ENCODE peak calls at places on chromosomes 12 and 14, in four cellular contexts. One of them, this sample, is unnamed.

GRCh38 chr12:69438539-69438938 is 31.6 kb upstream of the FRS2 start:
- DNase-seq in GM12878: no peak
- DNase-seq in K562: no peak
- DNase-seq in HepG2: no peak
- DNase-seq in this sample: no peak

GRCh38 chr14:61512508-61512907 is 182.8 kb upstream of the HIF1A start:
- DNase-seq in K562: no peak
- DNase-seq in HepG2: no peak
- DNase-seq in GM12878: no peak
- DNase-seq in this sample: no peak

GRCh38 chr12:107761502-107761904 is 566 bp upstream of the PRDM4 start:
- DNase-seq in GM12878: no peak
- DNase-seq in HepG2: no peak
- DNase-seq in K562: no peak
- DNase-seq in this sample: no peak

GRCh38 chr14:91854327-91854934 is 12.9 kb downstream of the TC2N start:
- DNase-seq in K562: no peak
- DNase-seq in HepG2: no peak
- DNase-seq in GM12878: no peak
- DNase-seq in this sample: no peak

GRCh38 chr14:88592016-88592415 is 29.2 kb downstream of the ZC3H14 start:
- DNase-seq in GM12878: no peak
- DNase-seq in HepG2: no peak
- DNase-seq in K562: no peak
- DNase-seq in this sample: no peak

GRCh38 chr12:122162976-122163375 is 11.0 kb downstream of the IL31 start:
- DNase-seq in HepG2: no peak
- DNase-seq in GM12878: no peak
- DNase-seq in K562: no peak
- DNase-seq in this sample: no peak

GRCh38 chr12:6230321-6231110 is 30.3 kb downstream of the CD9 start:
- DNase-seq in K562: no peak
- DNase-seq in GM12878: peak
- DNase-seq in HepG2: peak
- DNase-seq in this sample: no peak

GRCh38 chr12:104154806-104155205 is 16.8 kb upstream of the NFYB start:
- DNase-seq in HepG2: no peak
- DNase-seq in GM12878: no peak
- DNase-seq in K562: no peak
- DNase-seq in this sample: no peak

GRCh38 chr12:51217133-51217967 is 512 bp downstream of the POU6F1 start:
- DNase-seq in GM12878: no peak
- DNase-seq in K562: peak
- DNase-seq in HepG2: no peak
- DNase-seq in this sample: peak

GRCh38 chr14:22303589-22304195 is 285.3 kb downstream of the DAD1 start:
- DNase-seq in K562: peak
- DNase-seq in GM12878: no peak
- DNase-seq in HepG2: no peak
- DNase-seq in this sample: no peak

GRCh38 chr14:97426776-97427175 is 629.6 kb downstream of the VRK1 start:
- DNase-seq in GM12878: no peak
- DNase-seq in K562: no peak
- DNase-seq in HepG2: no peak
- DNase-seq in this sample: no peak

GRCh38 chr12:95739561-95740313 is 50.8 kb downstream of the NTN4 start:
- DNase-seq in HepG2: no peak
- DNase-seq in GM12878: no peak
- DNase-seq in K562: no peak
- DNase-seq in this sample: no peak

GRCh38 chr12:50425859-50426258 is 25.2 kb downstream of the LARP4 start:
- DNase-seq in HepG2: no peak
- DNase-seq in GM12878: no peak
- DNase-seq in K562: no peak
- DNase-seq in this sample: peak

GRCh38 chr12:92942905-92943304 is 13.8 kb upstream of the EEA1 start:
- DNase-seq in HepG2: no peak
- DNase-seq in K562: no peak
- DNase-seq in GM12878: no peak
- DNase-seq in this sample: no peak

GRCh38 chr12:132761032-132761910 is at the start of gene ANKLE2:
- DNase-seq in HepG2: peak
- DNase-seq in K562: peak
- DNase-seq in GM12878: no peak
- DNase-seq in this sample: peak

GRCh38 chr12:51023625-51024395 is 2.4 kb downstream of the SLC11A2 start:
- DNase-seq in GM12878: no peak
- DNase-seq in HepG2: peak
- DNase-seq in K562: no peak
- DNase-seq in this sample: no peak

GRCh38 chr12:115710104-115710564 is 567.4 kb downstream of the MED13L start:
- DNase-seq in K562: no peak
- DNase-seq in GM12878: no peak
- DNase-seq in HepG2: no peak
- DNase-seq in this sample: no peak

GRCh38 chr12:114665411-114666181 is 18.4 kb downstream of the TBX3 start:
- DNase-seq in GM12878: no peak
- DNase-seq in K562: no peak
- DNase-seq in HepG2: no peak
- DNase-seq in this sample: no peak

GRCh38 chr12:49058366-49059062 is 2.1 kb downstream of the KMT2D start:
- DNase-seq in HepG2: no peak
- DNase-seq in K562: peak
- DNase-seq in GM12878: no peak
- DNase-seq in this sample: no peak

GRCh38 chr12:88570103-88570502 is 10.2 kb downstream of the KITLG start:
- DNase-seq in GM12878: no peak
- DNase-seq in K562: no peak
- DNase-seq in HepG2: no peak
- DNase-seq in this sample: no peak

GRCh38 chr14:105336477-105337287 is 22.1 kb downstream of the PACS2 start:
- DNase-seq in K562: no peak
- DNase-seq in HepG2: no peak
- DNase-seq in GM12878: no peak
- DNase-seq in this sample: no peak

GRCh38 chr12:93415723-93416464 is 25.9 kb downstream of the UBE2N start:
- DNase-seq in GM12878: no peak
- DNase-seq in K562: no peak
- DNase-seq in HepG2: no peak
- DNase-seq in this sample: no peak

GRCh38 chr14:71089974-71090373 is 182.7 kb downstream of the PCNX1 start:
- DNase-seq in GM12878: no peak
- DNase-seq in K562: no peak
- DNase-seq in HepG2: no peak
- DNase-seq in this sample: no peak

GRCh38 chr12:3218150-3218845 is 141.1 kb downstream of the TSPAN9 start:
- DNase-seq in HepG2: no peak
- DNase-seq in K562: no peak
- DNase-seq in GM12878: no peak
- DNase-seq in this sample: no peak

GRCh38 chr14:68468437-68469207 is 324.2 kb downstream of the ZFP36L1 start:
- DNase-seq in K562: no peak
- DNase-seq in HepG2: no peak
- DNase-seq in GM12878: no peak
- DNase-seq in this sample: no peak

GRCh38 chr14:54818201-54819133 is 84.2 kb downstream of the GCH1 start:
- DNase-seq in K562: peak
- DNase-seq in HepG2: peak
- DNase-seq in GM12878: no peak
- DNase-seq in this sample: no peak

GRCh38 chr12:93705237-93705636 is 28.1 kb downstream of the CRADD start:
- DNase-seq in K562: no peak
- DNase-seq in HepG2: no peak
- DNase-seq in GM12878: no peak
- DNase-seq in this sample: no peak

GRCh38 chr12:66555113-66555512 is 123.8 kb downstream of the GRIP1 start:
- DNase-seq in GM12878: no peak
- DNase-seq in K562: no peak
- DNase-seq in HepG2: no peak
- DNase-seq in this sample: no peak

GRCh38 chr14:68627868-68628604 is 164.8 kb downstream of the ZFP36L1 start:
- DNase-seq in K562: no peak
- DNase-seq in GM12878: no peak
- DNase-seq in HepG2: no peak
- DNase-seq in this sample: peak

DNA sequence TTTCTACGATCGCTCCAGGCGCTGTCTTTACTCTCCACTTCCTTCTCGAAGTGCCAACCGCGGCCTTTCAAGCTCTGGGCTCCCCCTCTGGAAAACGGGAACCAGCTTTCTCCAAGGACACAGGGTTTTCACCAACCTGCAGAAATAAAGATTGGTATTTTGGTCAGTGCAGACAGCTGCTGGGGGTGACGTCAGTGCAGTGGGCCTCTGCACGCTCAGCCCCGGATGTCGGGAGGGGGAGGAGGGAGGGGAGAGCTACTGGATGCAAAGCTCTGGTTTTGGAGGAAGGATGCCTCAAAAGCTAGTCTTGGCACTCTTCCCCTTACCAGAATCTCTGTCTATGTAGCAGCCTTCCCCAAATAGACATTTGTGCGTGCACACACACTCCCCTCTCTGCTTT is 19.9 kb downstream of the HRK start:
- DNase-seq in HepG2: no peak
- DNase-seq in GM12878: peak
- DNase-seq in K562: peak
- DNase-seq in this sample: no peak
- TF ChIP-seq CBFB in HepG2: no peak
- TF ChIP-seq CBFB in GM12878: no peak
- TF ChIP-seq CBFB in K562: no peak
- TF ChIP-seq CBFB in this sample: no peak

GRCh38 chr14:95256011-95256775 is 63.5 kb downstream of the CLMN start:
- DNase-seq in HepG2: no peak
- DNase-seq in K562: no peak
- DNase-seq in GM12878: no peak
- DNase-seq in this sample: no peak
- TF ChIP-seq CBFB in HepG2: no peak
- TF ChIP-seq CBFB in K562: no peak
- TF ChIP-seq CBFB in GM12878: no peak
- TF ChIP-seq CBFB in this sample: no peak

GRCh38 chr14:103198429-103199140 is 75.3 kb downstream of the TNFAIP2 start:
- DNase-seq in HepG2: peak
- DNase-seq in GM12878: no peak
- DNase-seq in K562: no peak
- DNase-seq in this sample: no peak
- TF ChIP-seq CBFB in HepG2: no peak
- TF ChIP-seq CBFB in GM12878: no peak
- TF ChIP-seq CBFB in K562: no peak
- TF ChIP-seq CBFB in this sample: no peak

GRCh38 chr12:109962388-109962787 is 33.8 kb downstream of the GIT2 start:
- DNase-seq in K562: no peak
- DNase-seq in GM12878: no peak
- DNase-seq in HepG2: no peak
- DNase-seq in this sample: no peak
- TF ChIP-seq CBFB in K562: no peak
- TF ChIP-seq CBFB in GM12878: no peak
- TF ChIP-seq CBFB in HepG2: no peak
- TF ChIP-seq CBFB in this sample: no peak

DNA sequence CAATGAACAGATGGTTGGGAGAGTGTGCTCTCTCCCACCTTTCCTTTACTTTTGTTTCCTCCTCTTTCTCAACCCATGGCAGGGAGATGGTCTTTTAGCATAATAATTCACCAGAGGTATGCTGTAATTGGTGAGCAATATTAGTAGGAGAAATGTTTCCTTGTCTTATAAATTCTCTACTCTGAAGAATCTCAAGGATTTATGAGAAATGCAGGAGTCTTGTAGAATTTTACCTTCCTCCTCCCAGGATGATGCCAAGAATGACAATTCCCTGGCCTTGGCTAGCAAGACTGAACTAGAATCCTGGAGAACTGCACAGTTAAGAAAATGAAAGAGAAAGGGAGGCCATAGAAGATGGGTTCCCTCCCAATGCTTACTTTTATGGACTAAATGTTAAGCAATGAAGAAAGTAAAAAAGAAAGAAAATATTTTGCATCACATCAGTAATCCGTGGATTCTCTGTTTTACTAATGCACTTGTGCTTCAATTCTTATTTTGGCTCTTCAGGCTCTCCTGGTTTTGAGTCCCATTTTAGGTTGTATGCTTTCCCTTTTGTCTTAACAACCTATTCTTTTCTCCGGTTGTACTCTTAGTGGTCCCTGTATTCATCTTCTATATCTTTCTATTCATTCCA is 192.9 kb upstream of the GARIN6 start:
- DNase-seq in HepG2: no peak
- DNase-seq in GM12878: no peak
- DNase-seq in K562: no peak
- DNase-seq in this sample: no peak
- TF ChIP-seq CBFB in HepG2: no peak
- TF ChIP-seq CBFB in GM12878: no peak
- TF ChIP-seq CBFB in K562: no peak
- TF ChIP-seq CBFB in this sample: no peak

GRCh38 chr14:62736004-62736403 is 309.3 kb downstream of the KCNH5 start:
- DNase-seq in GM12878: no peak
- DNase-seq in K562: no peak
- DNase-seq in HepG2: no peak
- DNase-seq in this sample: no peak
- TF ChIP-seq CBFB in GM12878: no peak
- TF ChIP-seq CBFB in K562: no peak
- TF ChIP-seq CBFB in HepG2: no peak
- TF ChIP-seq CBFB in this sample: no peak

GRCh38 chr12:131738196-131738595 is 27.3 kb downstream of the SFSWAP start:
- DNase-seq in GM12878: no peak
- DNase-seq in K562: no peak
- DNase-seq in HepG2: no peak
- DNase-seq in this sample: no peak

GRCh38 chr12:131735863-131736806 is 25.2 kb downstream of the SFSWAP start:
- DNase-seq in K562: no peak
- DNase-seq in HepG2: no peak
- DNase-seq in GM12878: no peak
- DNase-seq in this sample: no peak

GRCh38 chr12:131736807-131737484 is 26.1 kb downstream of the SFSWAP start:
- DNase-seq in K562: no peak
- DNase-seq in GM12878: no peak
- DNase-seq in HepG2: no peak
- DNase-seq in this sample: no peak

GRCh38 chr12:131735153-131735456 is 24.2 kb downstream of the SFSWAP start:
- DNase-seq in GM12878: no peak
- DNase-seq in HepG2: no peak
- DNase-seq in K562: no peak
- DNase-seq in this sample: no peak

GRCh38 chr12:131737485-131737827 is 26.6 kb downstream of the SFSWAP start:
- DNase-seq in GM12878: no peak
- DNase-seq in HepG2: no peak
- DNase-seq in K562: no peak
- DNase-seq in this sample: no peak
- TF ChIP-seq CBFB in GM12878: no peak
- TF ChIP-seq CBFB in HepG2: no peak
- TF ChIP-seq CBFB in K562: no peak
- TF ChIP-seq CBFB in this sample: no peak